ENCODE peak calls at places on chromosome X, in five cellular contexts. E is NCI-H2029; O is naive thymus-derived CD8-positive, alpha-beta T cell; P is NCI-H510A treated with DMSO at 0.1 percent for 48 hours; Z is A549. S is an unnamed sample.

GRCh38 chrX:64571011-64571410 is 175.8 kb upstream of the MTMR8 start:
- DNase-seq in E (no peak), O (no peak), P (no peak), Z (no peak), S (no peak)

GRCh38 chrX:132809581-132809980 is 148.8 kb downstream of the HS6ST2 start:
- DNase-seq in E (no peak), O (no peak), P (no peak), Z (no peak), S (no peak)

GRCh38 chrX:69988955-69989394 is 60.8 kb downstream of the AWAT2 start:
- DNase-seq in E (no peak), O (no peak), P (no peak), Z (no peak), S (no peak)

GRCh38 chrX:66633541-66633940 is 5.3 kb downstream of the EDA2R start:
- DNase-seq in E (no peak), O (no peak), P (no peak), Z (no peak), S (no peak)

GRCh38 chrX:102126863-102127262 is 1.4 kb downstream of the TCEAL2 start:
- DNase-seq in E (no peak), O (no peak), P (no peak), Z (no peak), S (no peak)

GRCh38 chrX:40261955-40262596 is 164.3 kb upstream of the BCOR start:
- DNase-seq in E (no peak), O (no peak), P (no peak), Z (no peak), S (no peak)

GRCh38 chrX:154373340-154374306 is 811 bp downstream of the FLNA start:
- DNase-seq in E (peak), O (no peak), P (peak), Z (peak), S (peak)

GRCh38 chrX:115602729-115603389 is 41.9 kb downstream of the PLS3 start:
- DNase-seq in E (peak), O (no peak), P (no peak), Z (no peak), S (peak)

GRCh38 chrX:68177542-68177941 is 255.8 kb downstream of the OPHN1 start:
- DNase-seq in E (no peak), O (no peak), P (no peak), Z (no peak), S (no peak)

GRCh38 chrX:118254611-118255010 is 91.3 kb upstream of the WDR44 start:
- DNase-seq in E (no peak), O (peak), P (peak), Z (peak), S (peak)

GRCh38 chrX:129631850-129632249 is 22.9 kb downstream of the APLN start:
- DNase-seq in E (no peak), O (no peak), P (no peak), Z (no peak), S (no peak)

GRCh38 chrX:41923925-41924693 is 755 bp upstream of the CASK start:
- DNase-seq in E (no peak), O (peak), P (peak), Z (peak), S (no peak)

GRCh38 chrX:53256446-53257041 is 24.8 kb downstream of the IQSEC2 start:
- DNase-seq in E (no peak), O (no peak), P (no peak), Z (no peak), S (no peak)

GRCh38 chrX:129593137-129593536 is 53.1 kb downstream of the OCRL start:
- DNase-seq in E (no peak), O (no peak), P (no peak), Z (peak), S (no peak)